ENCODE peak calls at places on chromosomes 7 and 10, in eight cellular contexts. One of them, this sample, is unnamed.

GRCh38 chr7:27802977-27803376 is 63.0 kb downstream of the TAX1BP1 start:
- DNase-seq in cardiac fibroblast: peak
- DNase-seq in fibroblast of mammary gland: peak
- DNase-seq in bronchial epithelial cell: no peak
- DNase-seq in WERI-Rb-1: no peak
- DNase-seq in choroid plexus epithelial cell: peak
- DNase-seq in adrenal gland: no peak
- DNase-seq in OCI-LY7: no peak
- DNase-seq in this sample: no peak

GRCh38 chr10:77544607-77545006 is 93.0 kb downstream of the KCNMA1 start:
- DNase-seq in cardiac fibroblast: no peak
- DNase-seq in fibroblast of mammary gland: no peak
- DNase-seq in bronchial epithelial cell: no peak
- DNase-seq in WERI-Rb-1: no peak
- DNase-seq in choroid plexus epithelial cell: no peak
- DNase-seq in adrenal gland: no peak
- DNase-seq in OCI-LY7: no peak
- DNase-seq in this sample: no peak

GRCh38 chr10:71812016-71812912 is 38.8 kb downstream of the PSAP start:
- DNase-seq in cardiac fibroblast: peak
- DNase-seq in fibroblast of mammary gland: peak
- DNase-seq in bronchial epithelial cell: peak
- DNase-seq in WERI-Rb-1: peak
- DNase-seq in choroid plexus epithelial cell: peak
- DNase-seq in adrenal gland: peak
- DNase-seq in OCI-LY7: peak
- DNase-seq in this sample: no peak

GRCh38 chr10:93873427-93874115 is 20.2 kb upstream of the SLC35G1 start:
- DNase-seq in cardiac fibroblast: peak
- DNase-seq in fibroblast of mammary gland: peak
- DNase-seq in bronchial epithelial cell: peak
- DNase-seq in WERI-Rb-1: no peak
- DNase-seq in choroid plexus epithelial cell: peak
- DNase-seq in adrenal gland: no peak
- DNase-seq in OCI-LY7: no peak
- DNase-seq in this sample: no peak

GRCh38 chr10:12741255-12741915 is 260.1 kb downstream of the CCDC3 start:
- DNase-seq in cardiac fibroblast: no peak
- DNase-seq in fibroblast of mammary gland: no peak
- DNase-seq in bronchial epithelial cell: no peak
- DNase-seq in WERI-Rb-1: no peak
- DNase-seq in choroid plexus epithelial cell: no peak
- DNase-seq in adrenal gland: peak
- DNase-seq in OCI-LY7: no peak
- DNase-seq in this sample: no peak

GRCh38 chr10:119989966-119990365 is 97.4 kb downstream of the SEC23IP start:
- DNase-seq in cardiac fibroblast: no peak
- DNase-seq in fibroblast of mammary gland: no peak
- DNase-seq in bronchial epithelial cell: no peak
- DNase-seq in WERI-Rb-1: no peak
- DNase-seq in choroid plexus epithelial cell: no peak
- DNase-seq in adrenal gland: no peak
- DNase-seq in OCI-LY7: no peak
- DNase-seq in this sample: no peak

GRCh38 chr10:86083664-86084175 is 282.9 kb downstream of the GRID1 start:
- DNase-seq in cardiac fibroblast: no peak
- DNase-seq in fibroblast of mammary gland: no peak
- DNase-seq in bronchial epithelial cell: no peak
- DNase-seq in WERI-Rb-1: no peak
- DNase-seq in choroid plexus epithelial cell: no peak
- DNase-seq in adrenal gland: peak
- DNase-seq in OCI-LY7: no peak
- DNase-seq in this sample: no peak

GRCh38 chr10:21510218-21511070 is 15.0 kb downstream of the SKIDA1 start:
- DNase-seq in cardiac fibroblast: no peak
- DNase-seq in fibroblast of mammary gland: no peak
- DNase-seq in bronchial epithelial cell: no peak
- DNase-seq in WERI-Rb-1: no peak
- DNase-seq in choroid plexus epithelial cell: peak
- DNase-seq in adrenal gland: no peak
- DNase-seq in OCI-LY7: no peak
- DNase-seq in this sample: no peak

GRCh38 chr7:150397376-150398107 is 18.4 kb downstream of the ZNF775 start:
- DNase-seq in cardiac fibroblast: no peak
- DNase-seq in fibroblast of mammary gland: no peak
- DNase-seq in bronchial epithelial cell: no peak
- DNase-seq in WERI-Rb-1: peak
- DNase-seq in choroid plexus epithelial cell: no peak
- DNase-seq in adrenal gland: no peak
- DNase-seq in OCI-LY7: no peak
- DNase-seq in this sample: no peak

GRCh38 chr10:98078774-98079173 is 48.4 kb upstream of the CRTAC1 start:
- DNase-seq in cardiac fibroblast: no peak
- DNase-seq in fibroblast of mammary gland: no peak
- DNase-seq in bronchial epithelial cell: no peak
- DNase-seq in WERI-Rb-1: no peak
- DNase-seq in choroid plexus epithelial cell: no peak
- DNase-seq in adrenal gland: no peak
- DNase-seq in OCI-LY7: no peak
- DNase-seq in this sample: no peak

GRCh38 chr7:156903232-156903909 is 10.4 kb upstream of the LMBR1 start:
- DNase-seq in cardiac fibroblast: peak
- DNase-seq in fibroblast of mammary gland: peak
- DNase-seq in bronchial epithelial cell: peak
- DNase-seq in WERI-Rb-1: no peak
- DNase-seq in choroid plexus epithelial cell: peak
- DNase-seq in adrenal gland: peak
- DNase-seq in OCI-LY7: no peak
- DNase-seq in this sample: peak

GRCh38 chr7:113100091-113100723 is 13.6 kb upstream of the GPR85 start:
- DNase-seq in cardiac fibroblast: peak
- DNase-seq in fibroblast of mammary gland: peak
- DNase-seq in bronchial epithelial cell: peak
- DNase-seq in WERI-Rb-1: no peak
- DNase-seq in choroid plexus epithelial cell: peak
- DNase-seq in adrenal gland: peak
- DNase-seq in OCI-LY7: no peak
- DNase-seq in this sample: peak

GRCh38 chr10:17430647-17431355 is 23.6 kb downstream of the ST8SIA6 start:
- DNase-seq in cardiac fibroblast: peak
- DNase-seq in fibroblast of mammary gland: peak
- DNase-seq in bronchial epithelial cell: peak
- DNase-seq in WERI-Rb-1: peak
- DNase-seq in choroid plexus epithelial cell: peak
- DNase-seq in adrenal gland: peak
- DNase-seq in OCI-LY7: peak
- DNase-seq in this sample: peak

DNA sequence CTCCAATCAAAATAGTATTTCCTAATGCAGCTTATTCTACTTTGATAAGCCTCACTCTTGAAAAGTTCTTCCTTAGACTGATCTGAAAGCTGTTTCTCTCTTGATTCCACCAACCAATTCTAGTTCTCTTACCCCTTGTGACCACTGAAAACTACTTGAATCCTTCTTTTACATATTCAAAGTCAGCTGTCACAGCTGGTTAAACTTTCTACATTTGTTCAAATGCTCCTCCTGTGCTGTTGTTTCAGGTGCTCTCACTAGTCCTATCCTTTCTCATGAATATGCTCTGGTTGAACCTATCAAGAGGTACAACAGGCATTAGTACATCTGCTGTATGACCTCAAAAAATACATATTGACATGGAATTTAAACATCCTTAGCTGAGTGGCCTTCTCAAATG is 91.5 kb downstream of the MYO3A start:
- DNase-seq in cardiac fibroblast: no peak
- DNase-seq in fibroblast of mammary gland: no peak
- DNase-seq in bronchial epithelial cell: no peak
- DNase-seq in WERI-Rb-1: no peak
- DNase-seq in choroid plexus epithelial cell: no peak
- DNase-seq in adrenal gland: no peak
- DNase-seq in OCI-LY7: no peak
- DNase-seq in this sample: no peak
- TF ChIP-seq CTCF in cardiac fibroblast: no peak
- TF ChIP-seq CTCF in fibroblast of mammary gland: no peak
- TF ChIP-seq CTCF in bronchial epithelial cell: no peak
- TF ChIP-seq CTCF in WERI-Rb-1: no peak
- TF ChIP-seq CTCF in choroid plexus epithelial cell: no peak
- TF ChIP-seq CTCF in adrenal gland: no peak
- TF ChIP-seq CTCF in OCI-LY7: no peak
- TF ChIP-seq CTCF in this sample: no peak

GRCh38 chr7:121604627-121605296 is 208.7 kb upstream of the FAM3C start:
- DNase-seq in cardiac fibroblast: peak
- DNase-seq in fibroblast of mammary gland: peak
- DNase-seq in bronchial epithelial cell: peak
- DNase-seq in WERI-Rb-1: no peak
- DNase-seq in choroid plexus epithelial cell: peak
- DNase-seq in adrenal gland: peak
- DNase-seq in OCI-LY7: no peak
- DNase-seq in this sample: no peak

GRCh38 chr7:121605297-121605640 is 209.2 kb upstream of the FAM3C start:
- DNase-seq in cardiac fibroblast: peak
- DNase-seq in fibroblast of mammary gland: peak
- DNase-seq in bronchial epithelial cell: peak
- DNase-seq in WERI-Rb-1: no peak
- DNase-seq in choroid plexus epithelial cell: peak
- DNase-seq in adrenal gland: no peak
- DNase-seq in OCI-LY7: no peak
- DNase-seq in this sample: peak

GRCh38 chr7:121595949-121596692 is 200.0 kb upstream of the FAM3C start:
- DNase-seq in cardiac fibroblast: no peak
- DNase-seq in fibroblast of mammary gland: peak
- DNase-seq in bronchial epithelial cell: no peak
- DNase-seq in WERI-Rb-1: no peak
- DNase-seq in choroid plexus epithelial cell: no peak
- DNase-seq in adrenal gland: no peak
- DNase-seq in OCI-LY7: no peak
- DNase-seq in this sample: no peak

GRCh38 chr7:121603886-121604285 is 207.8 kb upstream of the FAM3C start:
- DNase-seq in cardiac fibroblast: no peak
- DNase-seq in fibroblast of mammary gland: no peak
- DNase-seq in bronchial epithelial cell: no peak
- DNase-seq in WERI-Rb-1: no peak
- DNase-seq in choroid plexus epithelial cell: no peak
- DNase-seq in adrenal gland: no peak
- DNase-seq in OCI-LY7: no peak
- DNase-seq in this sample: no peak

GRCh38 chr7:121599887-121600286 is 203.8 kb upstream of the FAM3C start:
- DNase-seq in cardiac fibroblast: no peak
- DNase-seq in fibroblast of mammary gland: no peak
- DNase-seq in bronchial epithelial cell: peak
- DNase-seq in WERI-Rb-1: no peak
- DNase-seq in choroid plexus epithelial cell: no peak
- DNase-seq in adrenal gland: no peak
- DNase-seq in OCI-LY7: no peak
- DNase-seq in this sample: no peak
- H3K4me3 ChIP-seq in cardiac fibroblast: no peak
- H3K4me3 ChIP-seq in fibroblast of mammary gland: no peak
- H3K4me3 ChIP-seq in bronchial epithelial cell: no peak
- H3K4me3 ChIP-seq in WERI-Rb-1: no peak
- H3K4me3 ChIP-seq in choroid plexus epithelial cell: no peak
- H3K4me3 ChIP-seq in adrenal gland: no peak
- H3K4me3 ChIP-seq in OCI-LY7: no peak
- H3K4me3 ChIP-seq in this sample: no peak

GRCh38 chr10:69696073-69696731 is 66.2 kb downstream of the FAM241B start:
- DNase-seq in cardiac fibroblast: peak
- DNase-seq in fibroblast of mammary gland: peak
- DNase-seq in bronchial epithelial cell: peak
- DNase-seq in WERI-Rb-1: no peak
- DNase-seq in choroid plexus epithelial cell: peak
- DNase-seq in adrenal gland: peak
- DNase-seq in OCI-LY7: no peak
- DNase-seq in this sample: peak
- TF ChIP-seq CTCF in cardiac fibroblast: peak
- TF ChIP-seq CTCF in fibroblast of mammary gland: peak
- TF ChIP-seq CTCF in bronchial epithelial cell: peak
- TF ChIP-seq CTCF in WERI-Rb-1: peak
- TF ChIP-seq CTCF in choroid plexus epithelial cell: peak
- TF ChIP-seq CTCF in adrenal gland: peak
- TF ChIP-seq CTCF in OCI-LY7: no peak
- TF ChIP-seq CTCF in this sample: peak

GRCh38 chr7:5420108-5420840 is 3.4 kb downstream of the TNRC18 start:
- DNase-seq in cardiac fibroblast: no peak
- DNase-seq in fibroblast of mammary gland: no peak
- DNase-seq in bronchial epithelial cell: no peak
- DNase-seq in WERI-Rb-1: no peak
- DNase-seq in choroid plexus epithelial cell: peak
- DNase-seq in adrenal gland: no peak
- DNase-seq in OCI-LY7: no peak
- DNase-seq in this sample: no peak

GRCh38 chr7:5420841-5421625 is 2.6 kb downstream of the TNRC18 start:
- DNase-seq in cardiac fibroblast: peak
- DNase-seq in fibroblast of mammary gland: no peak
- DNase-seq in bronchial epithelial cell: no peak
- DNase-seq in WERI-Rb-1: no peak
- DNase-seq in choroid plexus epithelial cell: peak
- DNase-seq in adrenal gland: peak
- DNase-seq in OCI-LY7: no peak
- DNase-seq in this sample: no peak

GRCh38 chr7:5417106-5418071 is 6.2 kb downstream of the TNRC18 start:
- DNase-seq in cardiac fibroblast: no peak
- DNase-seq in fibroblast of mammary gland: no peak
- DNase-seq in bronchial epithelial cell: no peak
- DNase-seq in WERI-Rb-1: no peak
- DNase-seq in choroid plexus epithelial cell: peak
- DNase-seq in adrenal gland: no peak
- DNase-seq in OCI-LY7: no peak
- DNase-seq in this sample: no peak

GRCh38 chr7:5421626-5422323 is 1.9 kb downstream of the TNRC18 start:
- DNase-seq in cardiac fibroblast: peak
- DNase-seq in fibroblast of mammary gland: peak
- DNase-seq in bronchial epithelial cell: no peak
- DNase-seq in WERI-Rb-1: no peak
- DNase-seq in choroid plexus epithelial cell: peak
- DNase-seq in adrenal gland: peak
- DNase-seq in OCI-LY7: no peak
- DNase-seq in this sample: no peak

DNA sequence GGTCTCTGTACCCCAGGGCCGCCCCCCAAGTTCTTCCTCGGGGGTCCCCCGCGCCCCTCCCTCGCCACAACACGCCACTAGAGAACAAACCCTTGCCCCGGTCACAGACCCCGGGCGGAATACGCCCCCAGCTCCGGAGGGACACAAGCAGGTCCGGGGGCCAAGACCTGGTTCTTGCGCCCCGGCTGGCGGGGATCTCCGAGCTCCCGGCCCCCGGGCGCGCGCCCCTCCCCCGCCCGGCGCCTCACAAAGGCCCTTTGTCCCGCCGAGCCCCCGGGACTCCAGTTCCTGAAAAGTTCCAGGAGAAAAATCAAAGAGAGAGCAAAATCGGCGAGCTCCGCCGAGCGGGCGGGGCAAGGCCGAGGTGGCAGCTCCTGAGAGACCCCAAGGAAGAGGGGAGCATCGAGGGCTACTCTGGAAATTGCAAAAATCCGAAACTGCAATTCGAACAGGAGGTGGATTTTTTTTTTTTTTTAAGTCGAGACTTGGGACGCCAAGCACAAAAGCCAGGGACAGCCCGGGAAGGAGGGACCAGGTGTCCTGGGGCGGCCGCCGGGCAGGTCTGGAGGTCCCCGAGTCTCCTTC is 4.0 kb downstream of the TNRC18 start:
- DNase-seq in cardiac fibroblast: peak
- DNase-seq in fibroblast of mammary gland: no peak
- DNase-seq in bronchial epithelial cell: no peak
- DNase-seq in WERI-Rb-1: no peak
- DNase-seq in choroid plexus epithelial cell: no peak
- DNase-seq in adrenal gland: no peak
- DNase-seq in OCI-LY7: no peak
- DNase-seq in this sample: no peak
- H3K4me3 ChIP-seq in cardiac fibroblast: peak
- H3K4me3 ChIP-seq in fibroblast of mammary gland: peak
- H3K4me3 ChIP-seq in bronchial epithelial cell: peak
- H3K4me3 ChIP-seq in WERI-Rb-1: peak
- H3K4me3 ChIP-seq in choroid plexus epithelial cell: peak
- H3K4me3 ChIP-seq in adrenal gland: peak
- H3K4me3 ChIP-seq in OCI-LY7: no peak
- H3K4me3 ChIP-seq in this sample: peak

This sample was measured in astrocyte of the cerebellum.